ENCODE peak calls at places on chromosomes 5 and 9, in nine cellular contexts. G is GM13977, E is cardiac fibroblast, J is nephron progenitor cell, H is colonic mucosa, A is endothelial cell, L is ovary, Z is epithelial cell of esophagus, C is fibroblast of lung. W is an unnamed sample.

GRCh38 chr5:50969207-50970145 is 303.0 kb downstream of the PARP8 start:
- DNase-seq in G (no peak), E (no peak), J (peak), H (no peak), A (peak), L (no peak), Z (no peak), C (no peak), W (no peak)

GRCh38 chr9:137167752-137168574 is 1.9 kb downstream of the LRRC26 start:
- DNase-seq in G (peak), E (peak), J (peak), H (peak), A (no peak), L (no peak), Z (no peak), C (no peak), W (no peak)

GRCh38 chr5:135377751-135378680 is 21.0 kb downstream of the MACROH2A1 start:
- DNase-seq in G (no peak), E (no peak), J (no peak), H (no peak), A (no peak), L (no peak), Z (peak), C (no peak), W (no peak)

GRCh38 chr5:163503106-163504090 is 2.0 kb upstream of the MAT2B start:
- DNase-seq in G (peak), E (peak), J (peak), H (peak), A (peak), L (peak), Z (peak), C (peak), W (peak)

GRCh38 chr9:91758491-91758981 is 191.5 kb downstream of the ROR2 start:
- DNase-seq in G (peak), E (peak), J (peak), H (peak), A (peak), L (no peak), Z (peak), C (peak), W (peak)

GRCh38 chr9:27303219-27303618 is 6.3 kb upstream of the EQTN start:
- DNase-seq in G (no peak), E (peak), J (peak), H (no peak), A (no peak), L (no peak), Z (no peak), C (no peak), W (no peak)

GRCh38 chr5:87403409-87403808 is 9.3 kb downstream of the CCNH start:
- DNase-seq in G (no peak), E (no peak), J (no peak), H (no peak), A (no peak), L (no peak), Z (no peak), C (no peak), W (peak)

GRCh38 chr9:137581361-137582285 is 2.9 kb upstream of the DPH7 start:
- DNase-seq in G (no peak), E (no peak), J (no peak), H (no peak), A (no peak), L (no peak), Z (no peak), C (no peak), W (no peak)

GRCh38 chr9:127980056-127980705 is 608 bp downstream of the EEIG1 start:
- DNase-seq in G (no peak), E (no peak), J (peak), H (peak), A (peak), L (peak), Z (peak), C (no peak), W (peak)

GRCh38 chr9:81717061-81717746 is 27.9 kb upstream of the TLE1 start:
- DNase-seq in G (no peak), E (no peak), J (no peak), H (peak), A (no peak), L (no peak), Z (no peak), C (no peak), W (no peak)

GRCh38 chr9:127154390-127155191 is 32.2 kb upstream of the ANGPTL2 start:
- DNase-seq in G (peak), E (peak), J (no peak), H (peak), A (no peak), L (peak), Z (no peak), C (peak), W (no peak)

GRCh38 chr5:96668725-96669124 is 6.5 kb downstream of the CAST start:
- DNase-seq in G (no peak), E (no peak), J (no peak), H (peak), A (no peak), L (no peak), Z (no peak), C (no peak), W (no peak)

GRCh38 chr9:101438523-101438922 is 2.9 kb upstream of the ALDOB start:
- DNase-seq in G (no peak), E (no peak), J (no peak), H (no peak), A (no peak), L (no peak), Z (no peak), C (no peak), W (no peak)

GRCh38 chr5:105101597-105101996 is 1539.0 kb upstream of the NUDT12 start:
- DNase-seq in G (no peak), E (peak), J (no peak), H (no peak), A (no peak), L (no peak), Z (peak), C (peak), W (no peak)

GRCh38 chr9:95620722-95621121 is 104.0 kb upstream of the PTCH1 start:
- DNase-seq in G (no peak), E (no peak), J (no peak), H (no peak), A (no peak), L (no peak), Z (no peak), C (no peak), W (no peak)

GRCh38 chr9:35689601-35690446 is at the start of gene TPM2:
- DNase-seq in G (no peak), E (peak), J (peak), H (peak), A (peak), L (peak), Z (peak), C (peak), W (no peak)

GRCh38 chr9:37745970-37746369 is 7.6 kb upstream of the TRMT10B start:
- DNase-seq in G (no peak), E (no peak), J (no peak), H (no peak), A (no peak), L (no peak), Z (no peak), C (no peak), W (no peak)

GRCh38 chr9:84140535-84141101 is 160.0 kb downstream of the RMI1 start:
- DNase-seq in G (peak), E (peak), J (peak), H (peak), A (peak), L (peak), Z (no peak), C (peak), W (peak)

GRCh38 chr5:85670417-85670816 is 947.3 kb upstream of the COX7C start:
- DNase-seq in G (no peak), E (no peak), J (no peak), H (no peak), A (no peak), L (no peak), Z (no peak), C (no peak), W (no peak)

GRCh38 chr9:35110327-35110758 is 5.3 kb downstream of the ATOSB start:
- DNase-seq in G (no peak), E (peak), J (no peak), H (no peak), A (no peak), L (no peak), Z (peak), C (peak), W (peak)

GRCh38 chr5:8333445-8333844 is 464.5 kb downstream of the MTRR start:
- DNase-seq in G (no peak), E (no peak), J (no peak), H (no peak), A (no peak), L (no peak), Z (no peak), C (no peak), W (no peak)
- TF ChIP-seq CTCF in G (no peak), E (no peak), J (no peak), H (no peak), A (no peak), L (no peak), Z (no peak), C (no peak), W (no peak)

GRCh38 chr9:106722051-106722753 is 140.8 kb upstream of the ZNF462 start:
- DNase-seq in G (no peak), E (peak), J (no peak), H (no peak), A (no peak), L (no peak), Z (no peak), C (no peak), W (no peak)

GRCh38 chr9:106713206-106713605 is 149.8 kb upstream of the ZNF462 start:
- DNase-seq in G (no peak), E (no peak), J (no peak), H (no peak), A (no peak), L (no peak), Z (no peak), C (no peak), W (no peak)

GRCh38 chr9:106716820-106717219 is 146.1 kb upstream of the ZNF462 start:
- DNase-seq in G (no peak), E (peak), J (no peak), H (no peak), A (no peak), L (no peak), Z (no peak), C (peak), W (no peak)

GRCh38 chr9:106718996-106719395 is 144.0 kb upstream of the ZNF462 start:
- DNase-seq in G (no peak), E (peak), J (no peak), H (no peak), A (no peak), L (no peak), Z (peak), C (peak), W (no peak)

GRCh38 chr9:106717686-106718085 is 145.3 kb upstream of the ZNF462 start:
- DNase-seq in G (no peak), E (peak), J (no peak), H (no peak), A (no peak), L (no peak), Z (peak), C (peak), W (no peak)
- TF ChIP-seq CTCF in G (no peak), E (peak), J (no peak), H (no peak), A (no peak), L (no peak), Z (peak), C (no peak), W (no peak)

DNA sequence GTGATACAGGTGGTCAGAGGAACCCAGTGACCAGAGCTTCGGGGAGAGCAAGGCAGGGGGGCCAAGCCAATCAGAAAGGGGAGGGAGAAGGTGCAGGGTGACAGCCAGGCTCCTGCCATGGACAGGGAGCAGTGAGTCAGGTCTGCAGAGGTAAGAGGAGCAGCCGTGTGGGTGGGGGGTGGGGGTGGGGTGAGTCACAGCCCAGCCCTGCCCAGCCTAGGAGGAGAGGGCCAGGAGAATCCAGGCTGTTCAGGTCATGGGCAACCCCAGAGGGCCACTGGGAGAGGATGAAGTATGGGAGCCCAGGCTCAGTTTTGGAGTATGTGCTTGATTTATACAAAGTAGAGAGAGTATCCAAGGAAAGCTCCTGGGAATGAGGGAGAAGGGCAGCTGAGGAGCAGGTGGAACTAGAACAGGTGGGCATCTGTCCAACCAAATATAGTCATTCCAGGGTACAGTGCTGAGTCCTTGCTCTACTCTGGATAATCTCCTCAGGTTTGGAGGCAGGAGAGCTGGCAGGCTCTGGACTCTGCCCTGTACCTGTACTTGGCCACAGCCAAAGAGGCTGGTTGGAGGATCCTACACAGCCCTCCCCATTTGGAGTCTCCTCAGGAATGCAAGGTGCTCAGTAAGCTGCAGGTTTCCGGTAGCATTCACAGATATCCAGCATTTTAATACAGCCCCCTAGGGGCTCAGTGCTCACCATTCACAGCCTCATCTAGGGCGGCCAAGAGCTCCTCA is 1.6 kb downstream of the HBEGF start:
- DNase-seq in G (no peak), E (no peak), J (no peak), H (peak), A (no peak), L (no peak), Z (peak), C (peak), W (peak)
- TF ChIP-seq CTCF in G (no peak), E (no peak), J (no peak), H (no peak), A (no peak), L (no peak), Z (no peak), C (no peak), W (no peak)

GRCh38 chr5:138083702-138084101 is at the start of gene WNT8A:
- DNase-seq in G (no peak), E (no peak), J (peak), H (no peak), A (no peak), L (no peak), Z (no peak), C (no peak), W (no peak)

GRCh38 chr5:138077064-138077696 is 6.7 kb upstream of the WNT8A start:
- DNase-seq in G (peak), E (peak), J (peak), H (peak), A (peak), L (peak), Z (peak), C (peak), W (peak)

GRCh38 chr5:138078006-138078643 is 5.7 kb upstream of the WNT8A start:
- DNase-seq in G (no peak), E (no peak), J (no peak), H (no peak), A (no peak), L (no peak), Z (no peak), C (no peak), W (no peak)

GRCh38 chr5:138082033-138082432 is 1.8 kb upstream of the WNT8A start:
- DNase-seq in G (no peak), E (no peak), J (no peak), H (no peak), A (no peak), L (no peak), Z (no peak), C (no peak), W (peak)
- TF ChIP-seq CTCF in G (no peak), E (peak), J (peak), H (no peak), A (no peak), L (no peak), Z (no peak), C (no peak), W (no peak)

GRCh38 chr5:88732862-88733261 is 150.1 kb downstream of the MEF2C start:
- DNase-seq in G (no peak), E (no peak), J (no peak), H (no peak), A (no peak), L (no peak), Z (no peak), C (no peak), W (no peak)

GRCh38 chr5:88734191-88734640 is 148.8 kb downstream of the MEF2C start:
- DNase-seq in G (peak), E (peak), J (no peak), H (no peak), A (no peak), L (no peak), Z (no peak), C (no peak), W (peak)

GRCh38 chr5:88736494-88736893 is 146.5 kb downstream of the MEF2C start:
- DNase-seq in G (no peak), E (no peak), J (no peak), H (no peak), A (no peak), L (no peak), Z (no peak), C (no peak), W (no peak)

GRCh38 chr5:88732181-88732633 is 150.8 kb downstream of the MEF2C start:
- DNase-seq in G (no peak), E (peak), J (no peak), H (no peak), A (no peak), L (peak), Z (no peak), C (peak), W (peak)

DNA sequence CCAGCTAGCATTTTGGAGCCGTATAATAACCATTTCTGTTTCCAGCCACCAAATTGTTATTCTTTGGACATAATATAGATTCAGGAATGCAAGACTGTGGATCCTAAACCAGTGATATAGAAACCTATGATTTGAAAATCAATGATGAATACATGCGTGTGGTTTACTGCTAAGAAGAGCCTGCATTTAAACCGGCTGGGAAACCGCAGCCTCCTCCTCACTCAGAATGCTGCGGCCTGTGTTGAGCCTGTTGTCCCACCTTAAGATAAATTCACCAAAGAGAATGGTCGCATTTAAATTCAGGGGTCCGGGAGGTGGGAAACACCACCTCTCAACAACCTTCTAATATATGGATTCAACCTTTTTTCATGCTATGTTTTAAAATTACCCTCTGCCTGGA is 148.0 kb downstream of the MEF2C start:
- DNase-seq in G (no peak), E (no peak), J (no peak), H (no peak), A (no peak), L (no peak), Z (no peak), C (no peak), W (no peak)
- TF ChIP-seq CTCF in G (no peak), E (no peak), J (no peak), H (no peak), A (no peak), L (no peak), Z (no peak), C (no peak), W (no peak)

GRCh38 chr9:131606896-131607567 is 61.7 kb downstream of the PRRT1B start:
- DNase-seq in G (no peak), E (no peak), J (no peak), H (no peak), A (no peak), L (no peak), Z (no peak), C (no peak), W (no peak)
- TF ChIP-seq CTCF in G (no peak), E (no peak), J (no peak), H (no peak), A (no peak), L (no peak), Z (no peak), C (no peak), W (no peak)

GRCh38 chr5:102933721-102934459 is 178.8 kb downstream of the PAM start:
- DNase-seq in G (no peak), E (no peak), J (no peak), H (no peak), A (no peak), L (no peak), Z (no peak), C (no peak), W (no peak)
- TF ChIP-seq CTCF in G (no peak), E (no peak), J (no peak), H (no peak), A (no peak), L (no peak), Z (no peak), C (no peak), W (no peak)

GRCh38 chr5:43711496-43711895 is 108.5 kb downstream of the NNT start:
- DNase-seq in G (no peak), E (peak), J (no peak), H (no peak), A (no peak), L (no peak), Z (peak), C (peak), W (no peak)
- TF ChIP-seq CTCF in G (no peak), E (no peak), J (no peak), H (no peak), A (no peak), L (no peak), Z (no peak), C (no peak), W (no peak)

W was measured in activated CD8-positive, alpha-beta T cell treated with anti-CD3 and anti-CD28 coated beads for 36 hours.